ENCODE peak calls at places on chromosomes 3 and 15, in five cellular contexts. One of them, this sample, is unnamed.

GRCh38 chr15:71951134-71951533 is 140.8 kb downstream of the NR2E3 start:
- DNase-seq in tibial artery: no peak
- DNase-seq in GM12864: no peak
- DNase-seq in non-pigmented ciliary epithelial cell: no peak
- DNase-seq in activated CD4-positive, alpha-beta T cell treated with anti-CD3 and anti-CD28 coated beads, Interleukin-2, amount 50 U/mL, for 1 hour: no peak
- DNase-seq in this sample: no peak

GRCh38 chr3:157333551-157333991 is 103.1 kb upstream of the PTX3 start:
- DNase-seq in activated CD4-positive, alpha-beta T cell treated with anti-CD3 and anti-CD28 coated beads, Interleukin-2, amount 50 U/mL, for 1 hour: no peak
- DNase-seq in non-pigmented ciliary epithelial cell: no peak
- DNase-seq in GM12864: no peak
- DNase-seq in tibial artery: no peak
- DNase-seq in this sample: no peak

GRCh38 chr3:187112934-187113793 is 26.1 kb downstream of the RPL39L start:
- DNase-seq in non-pigmented ciliary epithelial cell: no peak
- DNase-seq in activated CD4-positive, alpha-beta T cell treated with anti-CD3 and anti-CD28 coated beads, Interleukin-2, amount 50 U/mL, for 1 hour: no peak
- DNase-seq in tibial artery: no peak
- DNase-seq in GM12864: no peak
- DNase-seq in this sample: peak

GRCh38 chr3:49869525-49870126 is at the start of gene CAMKV:
- DNase-seq in non-pigmented ciliary epithelial cell: no peak
- DNase-seq in GM12864: no peak
- DNase-seq in activated CD4-positive, alpha-beta T cell treated with anti-CD3 and anti-CD28 coated beads, Interleukin-2, amount 50 U/mL, for 1 hour: peak
- DNase-seq in tibial artery: no peak
- DNase-seq in this sample: no peak

GRCh38 chr3:140931016-140931454 is 10.6 kb upstream of the SLC25A36 start:
- DNase-seq in activated CD4-positive, alpha-beta T cell treated with anti-CD3 and anti-CD28 coated beads, Interleukin-2, amount 50 U/mL, for 1 hour: no peak
- DNase-seq in GM12864: no peak
- DNase-seq in tibial artery: no peak
- DNase-seq in non-pigmented ciliary epithelial cell: no peak
- DNase-seq in this sample: no peak

GRCh38 chr3:53804697-53805462 is 41.3 kb downstream of the CHDH start:
- DNase-seq in non-pigmented ciliary epithelial cell: peak
- DNase-seq in tibial artery: no peak
- DNase-seq in activated CD4-positive, alpha-beta T cell treated with anti-CD3 and anti-CD28 coated beads, Interleukin-2, amount 50 U/mL, for 1 hour: no peak
- DNase-seq in GM12864: no peak
- DNase-seq in this sample: no peak

GRCh38 chr15:70519616-70520015 is 243.7 kb downstream of the UACA start:
- DNase-seq in non-pigmented ciliary epithelial cell: no peak
- DNase-seq in GM12864: no peak
- DNase-seq in activated CD4-positive, alpha-beta T cell treated with anti-CD3 and anti-CD28 coated beads, Interleukin-2, amount 50 U/mL, for 1 hour: no peak
- DNase-seq in tibial artery: no peak
- DNase-seq in this sample: no peak

GRCh38 chr15:68210409-68210756 is 5.3 kb upstream of the CALML4 start:
- DNase-seq in non-pigmented ciliary epithelial cell: no peak
- DNase-seq in activated CD4-positive, alpha-beta T cell treated with anti-CD3 and anti-CD28 coated beads, Interleukin-2, amount 50 U/mL, for 1 hour: no peak
- DNase-seq in tibial artery: peak
- DNase-seq in GM12864: no peak
- DNase-seq in this sample: no peak

GRCh38 chr3:98705694-98706093 is 57.4 kb upstream of the ST3GAL6 start:
- DNase-seq in activated CD4-positive, alpha-beta T cell treated with anti-CD3 and anti-CD28 coated beads, Interleukin-2, amount 50 U/mL, for 1 hour: no peak
- DNase-seq in tibial artery: no peak
- DNase-seq in non-pigmented ciliary epithelial cell: no peak
- DNase-seq in GM12864: no peak
- DNase-seq in this sample: no peak

This sample was measured in NCI-H2227 treated with DMSO at 0.1 percent for 48 hours.